ENCODE peak calls at places on chromosomes 6 and 20, in eight cellular contexts. H, N, J, C, F, L, A and O are unnamed samples.

GRCh38 chr6:18367371-18367770 is 19.8 kb upstream of the RNF144B start:
- DNase-seq in H (no peak), N (no peak), J (no peak), F (no peak), L (no peak), A (no peak), C (no peak), O (no peak)

GRCh38 chr6:125393449-125393858 is 91.7 kb upstream of the HDDC2 start:
- DNase-seq in J (no peak), F (no peak), N (no peak), A (no peak), C (no peak), L (no peak), H (no peak), O (no peak)

GRCh38 chr20:25251558-25251957 is 3.7 kb downstream of the PYGB start:
- DNase-seq in L (no peak), H (no peak), C (no peak), N (no peak), F (no peak), A (no peak), J (no peak), O (no peak)

GRCh38 chr6:43604174-43604573 is 24.9 kb downstream of the GTPBP2 start:
- DNase-seq in C (no peak), L (no peak), H (no peak), J (peak), N (no peak), F (no peak), A (no peak), O (no peak)

GRCh38 chr6:90483116-90483839 is 103.6 kb downstream of the MAP3K7 start:
- DNase-seq in C (no peak), L (no peak), A (peak), J (peak), H (no peak), F (no peak), N (no peak), O (no peak)

GRCh38 chr6:33977606-33978438 is 168.1 kb downstream of the GRM4 start:
- DNase-seq in L (no peak), N (no peak), A (no peak), C (no peak), H (no peak), F (no peak), J (no peak), O (no peak)

GRCh38 chr6:140441256-140441655 is 1066.8 kb upstream of the CITED2 start:
- DNase-seq in L (no peak), F (peak), H (peak), C (no peak), J (peak), N (no peak), A (peak), O (peak)

GRCh38 chr20:52536841-52537400 is 345.3 kb upstream of the ZFP64 start:
- DNase-seq in F (no peak), N (no peak), A (no peak), L (no peak), C (no peak), H (no peak), J (no peak), O (no peak)

GRCh38 chr6:96836579-96837137 is 619 bp downstream of the GPR63 start:
- DNase-seq in C (no peak), H (peak), L (peak), J (peak), N (no peak), F (no peak), A (no peak), O (peak)

GRCh38 chr6:82073484-82073883 is 174.1 kb downstream of the IBTK start:
- DNase-seq in J (no peak), F (no peak), C (no peak), H (no peak), N (no peak), A (no peak), L (no peak), O (no peak)

GRCh38 chr20:56465997-56466396 is 2.4 kb upstream of the RTF2 start:
- DNase-seq in J (no peak), A (no peak), N (no peak), C (no peak), F (no peak), H (no peak), L (no peak), O (no peak)

GRCh38 chr6:53603381-53604121 is 58.6 kb upstream of the GCLC start:
- DNase-seq in J (no peak), H (no peak), C (no peak), N (no peak), F (no peak), A (no peak), L (no peak), O (peak)

GRCh38 chr6:10837009-10837691 is 1.2 kb downstream of the MAK start:
- DNase-seq in N (no peak), J (no peak), C (no peak), H (peak), A (no peak), L (no peak), F (peak), O (peak)

GRCh38 chr6:5059036-5059896 is 25.9 kb upstream of the PPP1R3G start:
- DNase-seq in L (no peak), H (no peak), C (no peak), F (no peak), N (no peak), A (no peak), J (no peak), O (no peak)

GRCh38 chr6:41638002-41638800 is at the start of gene MDFI:
- DNase-seq in N (no peak), C (no peak), F (no peak), L (no peak), J (no peak), H (peak), A (no peak), O (no peak)

GRCh38 chr20:35575958-35576357 is 34.1 kb downstream of the ERGIC3 start:
- DNase-seq in H (no peak), N (no peak), A (no peak), L (no peak), F (no peak), C (no peak), J (no peak), O (no peak)

GRCh38 chr6:91490672-91491071 is 903.8 kb upstream of the MAP3K7 start:
- DNase-seq in L (no peak), N (no peak), H (no peak), J (no peak), F (no peak), C (no peak), A (no peak), O (no peak)

GRCh38 chr20:37522258-37523011 is 1.4 kb downstream of the NNAT start:
- DNase-seq in J (no peak), A (no peak), N (no peak), L (no peak), C (no peak), F (no peak), H (no peak), O (peak)

GRCh38 chr20:12053348-12053747 is 135.7 kb downstream of the BTBD3 start:
- DNase-seq in F (no peak), C (no peak), J (no peak), N (no peak), H (no peak), L (no peak), A (no peak), O (no peak)

GRCh38 chr6:131381694-131382093 is 191.3 kb upstream of the ARG1 start:
- DNase-seq in C (no peak), N (no peak), L (no peak), J (no peak), A (no peak), F (no peak), H (no peak), O (no peak)

GRCh38 chr6:40353197-40353966 is 233.8 kb downstream of the LRFN2 start:
- DNase-seq in N (no peak), H (no peak), F (peak), A (no peak), C (no peak), J (no peak), L (no peak), O (no peak)

GRCh38 chr6:44039839-44040350 is 87.4 kb downstream of the MRPL14 start:
- DNase-seq in C (no peak), J (no peak), H (no peak), A (no peak), L (no peak), F (no peak), N (no peak), O (no peak)

GRCh38 chr6:44386929-44387345 is 569 bp upstream of the CDC5L start:
- DNase-seq in J (peak), H (no peak), F (peak), A (no peak), L (no peak), N (no peak), C (no peak), O (no peak)

GRCh38 chr20:10034717-10035571 is at the start of gene ANKEF1:
- DNase-seq in F (peak), J (peak), H (peak), C (peak), L (peak), N (peak), A (peak), O (peak)

GRCh38 chr6:43709654-43710303 is 22.2 kb upstream of the MRPS18A start:
- DNase-seq in N (no peak), H (no peak), J (no peak), C (no peak), L (no peak), A (no peak), F (no peak), O (no peak)

GRCh38 chr6:43086022-43086658 is 10.0 kb downstream of the PTK7 start:
- DNase-seq in J (no peak), N (peak), L (no peak), A (no peak), F (no peak), H (no peak), C (no peak), O (no peak)

GRCh38 chr20:39206899-39207564 is 244.9 kb downstream of the DHX35 start:
- DNase-seq in C (no peak), N (no peak), F (no peak), J (no peak), A (no peak), L (no peak), H (no peak), O (peak)

GRCh38 chr20:37407117-37407566 is 61.2 kb downstream of the SRC start:
- DNase-seq in C (no peak), H (no peak), F (no peak), A (no peak), N (no peak), J (peak), L (no peak), O (no peak)

GRCh38 chr20:47160992-47161391 is 195.5 kb downstream of the ZMYND8 start:
- DNase-seq in A (no peak), L (no peak), F (no peak), J (no peak), H (no peak), N (no peak), C (no peak), O (no peak)

GRCh38 chr6:163260111-163260895 is 154.2 kb upstream of the QKI start:
- DNase-seq in J (no peak), A (no peak), H (peak), C (no peak), F (no peak), L (no peak), N (no peak), O (peak)

GRCh38 chr20:63098195-63098810 is 91.5 kb upstream of the BHLHE23 start:
- DNase-seq in A (no peak), J (no peak), H (no peak), N (no peak), L (no peak), F (no peak), C (no peak), O (no peak)

GRCh38 chr6:156780117-156780641 is 3.0 kb downstream of the ARID1B start:
- DNase-seq in F (peak), J (peak), N (peak), A (peak), C (no peak), L (peak), H (peak), O (peak)

GRCh38 chr20:48850681-48851299 is 23.0 kb upstream of the PREX1 start:
- DNase-seq in L (no peak), C (no peak), F (no peak), J (no peak), H (no peak), N (no peak), A (no peak), O (no peak)

GRCh38 chr6:129235167-129236072 is 352.5 kb downstream of the LAMA2 start:
- DNase-seq in J (no peak), F (no peak), H (no peak), A (no peak), C (no peak), N (no peak), L (no peak), O (no peak)

GRCh38 chr6:148761532-148761951 is 14.7 kb downstream of the UST start:
- DNase-seq in N (peak), C (no peak), A (no peak), H (no peak), F (no peak), J (no peak), L (no peak), O (peak)

GRCh38 chr6:148138478-148138877 is 204.2 kb upstream of the SASH1 start:
- DNase-seq in F (no peak), L (no peak), N (no peak), C (no peak), J (no peak), H (no peak), A (no peak), O (no peak)